ENCODE peak calls at places on chromosomes 7 and 10, in nine cellular contexts. K, I, R, A, Q, Y, J, H and E are unnamed samples.

GRCh38 chr7:114082934-114083647 is 164.3 kb upstream of the PPP1R3A start:
- DNase-seq in Q (peak; percentile 86), Y (no peak), K (peak; percentile 18), R (no peak), I (no peak), H (peak; percentile 24), J (peak; percentile 57), A (no peak), E (no peak)

GRCh38 chr7:773622-773915 is 46.5 kb upstream of the PRKAR1B start:
- DNase-seq in Q (no peak), I (no peak), A (no peak), R (no peak), J (no peak), H (no peak), K (no peak), Y (no peak), E (no peak)

GRCh38 chr10:104639595-104640338 is 1.3 kb upstream of the SORCS3 start:
- DNase-seq in J (no peak), H (no peak), Q (no peak), Y (no peak), K (no peak), I (no peak), R (no peak), A (peak; percentile 25), E (no peak)

GRCh38 chr7:17552373-17552772 is 253.9 kb downstream of the AHR start:
- DNase-seq in Y (no peak), A (no peak), K (no peak), I (no peak), J (no peak), Q (no peak), H (no peak), R (no peak), E (no peak)

GRCh38 chr7:13551503-13551902 is 438.0 kb downstream of the ETV1 start:
- DNase-seq in K (no peak), J (no peak), Q (no peak), Y (no peak), H (no peak), I (no peak), A (no peak), R (no peak), E (no peak)

GRCh38 chr7:106731637-106732036 is 70.7 kb upstream of the CCDC71L start:
- DNase-seq in I (no peak), K (no peak), R (no peak), J (no peak), Y (no peak), A (no peak), Q (no peak), H (no peak), E (no peak)

GRCh38 chr7:137953692-137954470 is 48.0 kb downstream of the CREB3L2 start:
- DNase-seq in H (no peak), Q (no peak), Y (no peak), R (peak; percentile 60), A (peak; percentile 90), K (no peak), I (no peak), J (no peak), E (no peak)

GRCh38 chr7:131107343-131108211 is 220.1 kb upstream of the MKLN1 start:
- DNase-seq in I (peak; percentile 29), A (peak; percentile 88), Y (peak; percentile 95), R (peak; percentile 76), J (peak; percentile 75), K (peak; percentile 93), H (peak; percentile 64), Q (peak; percentile 95), E (peak; percentile 62)

GRCh38 chr7:92177362-92177761 is 1.6 kb downstream of the LRRD1 start:
- DNase-seq in Y (no peak), A (peak; percentile 8), H (no peak), R (no peak), Q (no peak), K (no peak), I (no peak), J (no peak), E (no peak)

GRCh38 chr10:4721994-4722753 is 103.8 kb upstream of the AKR1E2 start:
- DNase-seq in R (no peak), A (peak; percentile 52), Q (no peak), J (no peak), K (no peak), H (no peak), I (no peak), Y (no peak), E (no peak)

GRCh38 chr10:792792-793100 is 103.3 kb upstream of the DIP2C start:
- DNase-seq in A (no peak), I (no peak), K (no peak), Q (peak; percentile 40), R (no peak), Y (no peak), H (no peak), J (no peak), E (no peak)

GRCh38 chr7:2948794-2949193 is 94.9 kb downstream of the CARD11 start:
- DNase-seq in R (no peak), H (no peak), Y (no peak), J (no peak), Q (no peak), K (no peak), I (no peak), A (no peak), E (no peak)

GRCh38 chr10:102113956-102114857 is 6.0 kb downstream of the LDB1 start:
- DNase-seq in J (peak; percentile 56), R (no peak), I (no peak), Y (no peak), A (no peak), Q (peak; percentile 88), K (peak; percentile 27), H (peak; percentile 32), E (no peak)

GRCh38 chr10:132688580-132689420 is 97.1 kb downstream of the NKX6-2 start:
- DNase-seq in A (no peak), Y (no peak), Q (peak; percentile 54), H (no peak), K (no peak), I (no peak), J (no peak), R (no peak), E (no peak)

GRCh38 chr7:44799939-44800338 is 3.5 kb downstream of the PPIA start:
- DNase-seq in I (no peak), R (no peak), K (no peak), H (no peak), J (no peak), Q (no peak), Y (no peak), A (no peak), E (no peak)

GRCh38 chr7:44796504-44797328 is at the start of gene PPIA:
- DNase-seq in A (peak; percentile 99), Q (peak; percentile 100), Y (peak; percentile 97), K (peak; percentile 98), R (peak; percentile 100), H (peak; percentile 98), J (peak; percentile 98), I (peak; percentile 87), E (peak; percentile 98)

GRCh38 chr7:44798649-44799275 is 2.3 kb downstream of the PPIA start:
- DNase-seq in A (no peak), J (no peak), R (no peak), I (no peak), K (no peak), Y (no peak), H (no peak), Q (no peak), E (no peak)

GRCh38 chr7:44796034-44796503 is 412 bp upstream of the PPIA start:
- DNase-seq in R (peak; percentile 85), A (no peak), I (no peak), K (peak; percentile 62), H (no peak), J (no peak), Y (peak; percentile 41), Q (no peak), E (no peak)

GRCh38 chr7:44797329-44798258 is 1.1 kb downstream of the PPIA start:
- DNase-seq in K (peak; percentile 95), A (peak; percentile 92), H (peak; percentile 85), J (peak; percentile 85), Y (peak; percentile 87), R (peak; percentile 86), Q (peak; percentile 98), I (peak; percentile 44), E (peak; percentile 64)
- TF ChIP-seq POLR2A in K (no peak), A (peak; percentile 26), H (peak; percentile 56), J (peak; percentile 36), Y (peak; percentile 61), R (peak; percentile 55), Q (no peak), I (no peak), E (peak; percentile 65)

GRCh38 chr7:1940863-1941262 is 270.8 kb downstream of the ELFN1 start:
- DNase-seq in K (no peak), R (no peak), I (no peak), H (no peak), J (no peak), A (no peak), Y (peak; percentile 25), Q (no peak), E (no peak)

GRCh38 chr7:1941464-1942025 is 271.5 kb downstream of the ELFN1 start:
- DNase-seq in J (no peak), H (no peak), R (no peak), A (no peak), K (no peak), Y (no peak), I (no peak), Q (no peak), E (no peak)

GRCh38 chr7:1938788-1939433 is 268.8 kb downstream of the ELFN1 start:
- DNase-seq in A (no peak), R (no peak), H (no peak), I (no peak), Y (peak; percentile 35), Q (no peak), K (no peak), J (no peak), E (no peak)

GRCh38 chr7:1939434-1940401 is 269.6 kb downstream of the ELFN1 start:
- DNase-seq in Y (peak; percentile 24), K (no peak), A (no peak), I (no peak), H (no peak), R (no peak), Q (no peak), J (no peak), E (no peak)

GRCh38 chr7:1940402-1940786 is 270.3 kb downstream of the ELFN1 start:
- DNase-seq in H (no peak), I (peak; percentile 33), R (peak; percentile 100), Y (peak; percentile 92), Q (peak; percentile 93), J (no peak), K (peak; percentile 62), A (no peak), E (peak; percentile 93)
- TF ChIP-seq POLR2A in H (no peak), I (no peak), R (peak; percentile 23), Y (no peak), Q (no peak), J (no peak), K (no peak), A (no peak), E (peak; percentile 49)

GRCh38 chr7:43766564-43766963 is 8.1 kb downstream of the BLVRA start:
- DNase-seq in J (no peak), Q (peak; percentile 52), A (no peak), I (no peak), H (no peak), R (no peak), K (no peak), Y (no peak), E (no peak)
- TF ChIP-seq POLR2A in J (no peak), Q (no peak), A (no peak), I (no peak), H (no peak), R (no peak), K (no peak), Y (no peak), E (no peak)

DNA sequence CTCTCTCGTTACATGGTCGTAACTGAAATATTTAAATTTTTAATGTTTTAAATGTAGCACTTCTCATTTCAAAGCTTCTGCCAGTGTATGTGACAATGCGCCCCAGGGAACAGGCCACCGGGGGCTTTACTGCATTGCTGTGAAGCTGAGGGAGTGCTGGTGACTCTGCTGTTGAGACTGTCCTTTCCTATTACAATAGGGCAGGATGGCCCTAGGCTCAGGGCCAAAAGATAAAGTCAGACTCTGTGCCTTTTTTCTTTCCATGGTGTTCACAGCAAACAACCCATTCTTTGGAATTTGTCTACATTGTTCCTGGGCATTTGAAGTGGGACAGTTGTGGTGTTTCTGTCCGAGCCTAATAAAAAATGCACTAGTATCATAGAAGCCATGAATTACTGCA is 107.3 kb downstream of the GALNT11 start:
- DNase-seq in Q (no peak), K (peak; percentile 61), H (no peak), I (no peak), J (no peak), Y (no peak), R (no peak), A (no peak), E (no peak)
- TF ChIP-seq POLR2A in Q (no peak), K (no peak), H (no peak), I (no peak), J (no peak), Y (no peak), R (no peak), A (no peak), E (no peak)